ENCODE peak calls at places on chromosome 7, in seven cellular contexts. One of them, this sample, is unnamed.

GRCh38 chr7:124322561-124322960 is 289.7 kb upstream of the TMEM229A start:
- DNase-seq in ovary: no peak
- DNase-seq in transverse colon: no peak
- DNase-seq in tibial nerve: no peak
- DNase-seq in HepG2: no peak
- DNase-seq in stomach: no peak
- DNase-seq in sigmoid colon: no peak
- DNase-seq in this sample: no peak

GRCh38 chr7:71301167-71301566 is 169.2 kb downstream of the GALNT17 start:
- DNase-seq in stomach: no peak
- DNase-seq in transverse colon: no peak
- DNase-seq in ovary: no peak
- DNase-seq in sigmoid colon: no peak
- DNase-seq in tibial nerve: no peak
- DNase-seq in HepG2: no peak
- DNase-seq in this sample: no peak

GRCh38 chr7:81506609-81507008 is 263.2 kb downstream of the HGF start:
- DNase-seq in sigmoid colon: no peak
- DNase-seq in HepG2: no peak
- DNase-seq in stomach: no peak
- DNase-seq in tibial nerve: no peak
- DNase-seq in ovary: no peak
- DNase-seq in transverse colon: no peak
- DNase-seq in this sample: no peak

GRCh38 chr7:77866791-77867190 is 68.2 kb downstream of the PHTF2 start:
- DNase-seq in sigmoid colon: no peak
- DNase-seq in HepG2: peak; percentile 60
- DNase-seq in ovary: no peak
- DNase-seq in tibial nerve: no peak
- DNase-seq in transverse colon: no peak
- DNase-seq in stomach: no peak
- DNase-seq in this sample: no peak

GRCh38 chr7:128358233-128358632 is 3.3 kb downstream of the PRRT4 start:
- DNase-seq in sigmoid colon: no peak
- DNase-seq in ovary: no peak
- DNase-seq in transverse colon: no peak
- DNase-seq in stomach: no peak
- DNase-seq in HepG2: no peak
- DNase-seq in tibial nerve: no peak
- DNase-seq in this sample: no peak

GRCh38 chr7:44631458-44632115 is 25.2 kb downstream of the OGDH start:
- DNase-seq in sigmoid colon: no peak
- DNase-seq in tibial nerve: no peak
- DNase-seq in ovary: no peak
- DNase-seq in stomach: no peak
- DNase-seq in HepG2: no peak
- DNase-seq in transverse colon: no peak
- DNase-seq in this sample: no peak

GRCh38 chr7:143345428-143345900 is 17.0 kb downstream of the FAM131B start:
- DNase-seq in ovary: peak; percentile 49
- DNase-seq in sigmoid colon: no peak
- DNase-seq in stomach: peak; percentile 68
- DNase-seq in HepG2: no peak
- DNase-seq in tibial nerve: no peak
- DNase-seq in transverse colon: peak; percentile 70
- DNase-seq in this sample: peak; percentile 82

GRCh38 chr7:141386881-141387280 is 164.3 kb upstream of the AGK start:
- DNase-seq in transverse colon: no peak
- DNase-seq in tibial nerve: no peak
- DNase-seq in stomach: no peak
- DNase-seq in sigmoid colon: no peak
- DNase-seq in ovary: no peak
- DNase-seq in HepG2: no peak
- DNase-seq in this sample: no peak

GRCh38 chr7:1455241-1455939 is 3.9 kb downstream of the MICALL2 start:
- DNase-seq in sigmoid colon: no peak
- DNase-seq in tibial nerve: no peak
- DNase-seq in HepG2: no peak
- DNase-seq in stomach: peak; percentile 95
- DNase-seq in ovary: no peak
- DNase-seq in transverse colon: peak; percentile 87
- DNase-seq in this sample: no peak

GRCh38 chr7:158137516-158138328 is 449.9 kb downstream of the PTPRN2 start:
- DNase-seq in tibial nerve: no peak
- DNase-seq in HepG2: no peak
- DNase-seq in ovary: no peak
- DNase-seq in stomach: no peak
- DNase-seq in sigmoid colon: no peak
- DNase-seq in transverse colon: no peak
- DNase-seq in this sample: no peak

GRCh38 chr7:114925443-114925842 is 3.5 kb downstream of the MDFIC start:
- DNase-seq in transverse colon: no peak
- DNase-seq in tibial nerve: no peak
- DNase-seq in stomach: no peak
- DNase-seq in sigmoid colon: no peak
- DNase-seq in ovary: no peak
- DNase-seq in HepG2: no peak
- DNase-seq in this sample: no peak

GRCh38 chr7:158000160-158000559 is 587.5 kb downstream of the PTPRN2 start:
- DNase-seq in sigmoid colon: no peak
- DNase-seq in transverse colon: no peak
- DNase-seq in ovary: no peak
- DNase-seq in stomach: no peak
- DNase-seq in HepG2: no peak
- DNase-seq in tibial nerve: no peak
- DNase-seq in this sample: no peak

GRCh38 chr7:29970158-29970557 is 19.4 kb downstream of the SCRN1 start:
- DNase-seq in tibial nerve: no peak
- DNase-seq in ovary: no peak
- DNase-seq in transverse colon: no peak
- DNase-seq in HepG2: no peak
- DNase-seq in sigmoid colon: no peak
- DNase-seq in stomach: no peak
- DNase-seq in this sample: no peak

GRCh38 chr7:150401861-150402631 is 22.9 kb downstream of the ZNF775 start:
- DNase-seq in ovary: peak; percentile 20
- DNase-seq in HepG2: no peak
- DNase-seq in sigmoid colon: peak; percentile 17
- DNase-seq in stomach: no peak
- DNase-seq in transverse colon: no peak
- DNase-seq in tibial nerve: no peak
- DNase-seq in this sample: peak; percentile 88

GRCh38 chr7:137501561-137501960 is 158.0 kb upstream of the PTN start:
- DNase-seq in sigmoid colon: no peak
- DNase-seq in tibial nerve: no peak
- DNase-seq in transverse colon: no peak
- DNase-seq in ovary: no peak
- DNase-seq in stomach: no peak
- DNase-seq in HepG2: no peak
- DNase-seq in this sample: no peak

GRCh38 chr7:543790-544527 is 24.3 kb upstream of the PDGFA start:
- DNase-seq in ovary: no peak
- DNase-seq in tibial nerve: no peak
- DNase-seq in sigmoid colon: no peak
- DNase-seq in transverse colon: no peak
- DNase-seq in HepG2: no peak
- DNase-seq in stomach: no peak
- DNase-seq in this sample: no peak

GRCh38 chr7:66921918-66922486 is 977 bp downstream of the TMEM248 start:
- DNase-seq in transverse colon: peak; percentile 22
- DNase-seq in ovary: no peak
- DNase-seq in sigmoid colon: no peak
- DNase-seq in HepG2: peak; percentile 30
- DNase-seq in tibial nerve: no peak
- DNase-seq in stomach: no peak
- DNase-seq in this sample: no peak

GRCh38 chr7:8217200-8218068 is 44.5 kb downstream of the ICA1 start:
- DNase-seq in ovary: no peak
- DNase-seq in transverse colon: no peak
- DNase-seq in tibial nerve: peak; percentile 86
- DNase-seq in sigmoid colon: no peak
- DNase-seq in HepG2: peak; percentile 51
- DNase-seq in stomach: no peak
- DNase-seq in this sample: no peak

GRCh38 chr7:128017460-128017859 is 13.8 kb downstream of the LRRC4 start:
- DNase-seq in ovary: no peak
- DNase-seq in tibial nerve: no peak
- DNase-seq in HepG2: no peak
- DNase-seq in sigmoid colon: no peak
- DNase-seq in transverse colon: no peak
- DNase-seq in stomach: peak; percentile 56
- DNase-seq in this sample: no peak

GRCh38 chr7:50564630-50565558 is at the start of gene DDC:
- DNase-seq in transverse colon: peak; percentile 26
- DNase-seq in tibial nerve: no peak
- DNase-seq in ovary: no peak
- DNase-seq in HepG2: peak; percentile 81
- DNase-seq in stomach: no peak
- DNase-seq in sigmoid colon: no peak
- DNase-seq in this sample: no peak

GRCh38 chr7:65269150-65269856 is 104.4 kb upstream of the ZNF92 start:
- DNase-seq in HepG2: peak; percentile 90
- DNase-seq in sigmoid colon: no peak
- DNase-seq in ovary: peak; percentile 41
- DNase-seq in stomach: no peak
- DNase-seq in transverse colon: no peak
- DNase-seq in tibial nerve: no peak
- DNase-seq in this sample: peak; percentile 88

GRCh38 chr7:136030867-136031318 is 53.7 kb upstream of the MTPN start:
- DNase-seq in stomach: no peak
- DNase-seq in ovary: no peak
- DNase-seq in transverse colon: no peak
- DNase-seq in tibial nerve: no peak
- DNase-seq in sigmoid colon: no peak
- DNase-seq in HepG2: no peak
- DNase-seq in this sample: no peak

GRCh38 chr7:90216080-90216674 is 4.6 kb downstream of the STEAP2 start:
- DNase-seq in ovary: no peak
- DNase-seq in stomach: no peak
- DNase-seq in transverse colon: no peak
- DNase-seq in HepG2: no peak
- DNase-seq in sigmoid colon: no peak
- DNase-seq in tibial nerve: no peak
- DNase-seq in this sample: no peak

GRCh38 chr7:1977059-1977875 is 255.5 kb downstream of the MAD1L1 start:
- DNase-seq in tibial nerve: no peak
- DNase-seq in stomach: no peak
- DNase-seq in ovary: no peak
- DNase-seq in HepG2: no peak
- DNase-seq in transverse colon: no peak
- DNase-seq in sigmoid colon: no peak
- DNase-seq in this sample: no peak

DNA sequence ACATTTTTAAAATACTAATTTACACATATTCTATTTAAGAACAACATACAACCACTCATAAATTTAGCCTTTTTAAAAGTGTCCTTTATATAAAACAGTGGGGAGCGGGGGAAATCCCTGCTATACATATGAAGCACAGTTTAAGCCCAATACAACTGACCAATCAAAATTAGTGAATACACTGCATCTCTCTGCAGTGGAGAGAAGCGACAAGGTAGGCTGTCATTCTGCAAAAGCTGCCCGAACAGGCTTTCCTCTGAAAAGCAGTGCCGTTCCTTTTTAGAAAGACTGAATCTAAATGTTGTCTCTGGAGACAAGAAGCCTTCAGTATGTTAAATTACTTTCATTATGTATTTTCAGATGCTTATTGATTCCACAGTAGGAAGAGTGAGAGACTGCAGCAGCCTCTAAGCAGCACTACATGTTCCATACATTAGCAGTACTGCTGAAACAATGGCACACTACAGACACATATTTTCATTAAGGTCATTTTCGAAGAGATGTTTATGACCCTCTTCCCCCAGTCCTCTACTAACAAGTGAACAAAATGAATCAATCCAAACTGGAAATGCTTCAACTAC is at the start of gene GPR22:
- DNase-seq in HepG2: no peak
- DNase-seq in stomach: no peak
- DNase-seq in sigmoid colon: no peak
- DNase-seq in ovary: no peak
- DNase-seq in tibial nerve: no peak
- DNase-seq in transverse colon: no peak
- DNase-seq in this sample: no peak
- TF ChIP-seq EP300 in HepG2: no peak
- TF ChIP-seq EP300 in stomach: no peak
- TF ChIP-seq EP300 in sigmoid colon: no peak
- TF ChIP-seq EP300 in ovary: no peak
- TF ChIP-seq EP300 in tibial nerve: no peak
- TF ChIP-seq EP300 in transverse colon: no peak
- TF ChIP-seq EP300 in this sample: no peak

GRCh38 chr7:27123477-27124053 is 7.0 kb downstream of the HOXA4 start:
- DNase-seq in sigmoid colon: no peak
- DNase-seq in tibial nerve: no peak
- DNase-seq in ovary: no peak
- DNase-seq in HepG2: no peak
- DNase-seq in stomach: no peak
- DNase-seq in transverse colon: no peak
- DNase-seq in this sample: peak; percentile 63
- H3K27me3 ChIP-seq in sigmoid colon: no peaks in the 10 kb centered on the region
- H3K27me3 ChIP-seq in tibial nerve: peaks cover 34% of the 10 kb centered on the region
- H3K27me3 ChIP-seq in ovary: no peaks in the 10 kb centered on the region
- H3K27me3 ChIP-seq in HepG2: no peaks in the 10 kb centered on the region
- H3K27me3 ChIP-seq in stomach: peaks cover 39% of the 10 kb centered on the region
- H3K27me3 ChIP-seq in transverse colon: no peaks in the 10 kb centered on the region
- H3K27me3 ChIP-seq in this sample: peaks cover 100% of the 10 kb centered on the region

DNA sequence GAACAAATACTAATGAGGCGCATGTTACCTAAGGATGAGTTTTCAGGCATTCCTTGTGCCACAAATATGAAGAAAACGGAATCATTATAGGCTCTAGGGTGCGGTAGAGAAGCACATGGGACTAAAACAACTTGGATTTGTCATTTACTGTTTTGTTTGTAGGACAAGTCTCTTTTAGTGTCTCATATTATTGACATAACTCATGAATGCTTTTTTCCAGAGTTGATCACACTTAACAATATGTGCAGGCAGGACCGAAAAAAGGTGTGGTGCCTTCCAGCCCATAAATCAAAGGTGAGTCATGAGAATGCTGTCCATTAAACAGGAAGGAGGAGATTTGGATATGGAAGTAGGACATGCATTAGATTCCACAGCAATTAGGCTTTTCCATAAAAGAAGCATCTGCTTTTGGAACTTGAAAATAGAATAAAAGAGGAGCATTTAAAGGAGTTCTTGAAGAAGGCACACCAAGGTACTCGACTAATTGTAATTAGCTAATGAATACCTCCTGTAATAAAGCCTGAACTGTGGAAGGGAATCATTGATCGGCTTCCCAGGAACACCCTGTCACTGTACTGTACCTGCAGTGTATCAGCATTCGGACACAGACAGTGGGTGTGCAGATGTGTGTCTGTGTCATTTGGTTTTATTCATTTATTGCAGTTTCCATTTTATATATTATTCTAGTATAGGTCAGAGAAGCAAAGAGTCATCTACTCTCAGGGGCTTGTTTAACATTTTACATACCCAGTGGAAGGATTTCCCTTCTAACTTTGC is 119.7 kb upstream of the KLF14 start:
- DNase-seq in sigmoid colon: no peak
- DNase-seq in tibial nerve: no peak
- DNase-seq in ovary: no peak
- DNase-seq in stomach: no peak
- DNase-seq in transverse colon: no peak
- DNase-seq in HepG2: peak; percentile 16
- DNase-seq in this sample: no peak
- TF ChIP-seq EP300 in sigmoid colon: no peak
- TF ChIP-seq EP300 in tibial nerve: no peak
- TF ChIP-seq EP300 in ovary: no peak
- TF ChIP-seq EP300 in stomach: no peak
- TF ChIP-seq EP300 in transverse colon: no peak
- TF ChIP-seq EP300 in HepG2: no peak
- TF ChIP-seq EP300 in this sample: no peak

GRCh38 chr7:25852995-25853713 is 298.8 kb upstream of the NFE2L3 start:
- DNase-seq in tibial nerve: no peak
- DNase-seq in ovary: no peak
- DNase-seq in sigmoid colon: no peak
- DNase-seq in HepG2: no peak
- DNase-seq in transverse colon: no peak
- DNase-seq in stomach: no peak
- DNase-seq in this sample: no peak
- H3K27me3 ChIP-seq in tibial nerve: peaks cover 77% of the 10 kb centered on the region
- H3K27me3 ChIP-seq in ovary: no peaks in the 10 kb centered on the region
- H3K27me3 ChIP-seq in sigmoid colon: peaks cover 16% of the 10 kb centered on the region
- H3K27me3 ChIP-seq in HepG2: peaks cover 2% of the 10 kb centered on the region
- H3K27me3 ChIP-seq in transverse colon: peaks cover 61% of the 10 kb centered on the region
- H3K27me3 ChIP-seq in stomach: peaks cover 67% of the 10 kb centered on the region
- H3K27me3 ChIP-seq in this sample: peaks cover 17% of the 10 kb centered on the region